ENCODE peak calls at places on chromosomes 3 and 15, in eight cellular contexts. M is HFF-Myc; K is GM12891; I is naive thymus-derived CD8-positive, alpha-beta T cell; N is glutamatergic neuron; D is activated naive CD4-positive, alpha-beta T cell treated with anti-CD3 and anti-CD28 coated beads, Interleukin-2, amount 50 U/mL, for 16 hours; L is NB4; R is esophagus squamous epithelium. V is an unnamed sample.
A peak's percentile ranks its signal among the peaks of the same experiment; 100 is the strongest.

GRCh38 chr15:73996267-73996666 is 1.8 kb downstream of the PML start:
- DNase-seq in M (no peak), K (no peak), I (no peak), N (no peak), D (no peak), L (no peak), R (no peak), V (no peak)

GRCh38 chr3:30658328-30659052 is 52.1 kb downstream of the TGFBR2 start:
- DNase-seq in M (peak; percentile 79), K (no peak), I (peak; percentile 41), N (no peak), D (peak; percentile 49), L (peak; percentile 86), R (no peak), V (peak; percentile 43)

GRCh38 chr3:170689218-170689874 is 103.5 kb upstream of the SLC7A14 start:
- DNase-seq in M (peak; percentile 79), K (no peak), I (no peak), N (no peak), D (no peak), L (no peak), R (no peak), V (no peak)

GRCh38 chr3:169227911-169228310 is 435.6 kb downstream of the MECOM start:
- DNase-seq in M (no peak), K (no peak), I (no peak), N (no peak), D (no peak), L (peak; percentile 35), R (no peak), V (no peak)

GRCh38 chr3:123361019-123361418 is 87.9 kb downstream of the ADCY5 start:
- DNase-seq in M (no peak), K (no peak), I (no peak), N (no peak), D (no peak), L (no peak), R (no peak), V (no peak)

GRCh38 chr15:89912674-89913396 is at the start of gene ARPIN:
- DNase-seq in M (no peak), K (peak; percentile 50), I (no peak), N (peak; percentile 78), D (peak; percentile 15), L (no peak), R (no peak), V (no peak)

GRCh38 chr3:172918165-172918564 is 167.6 kb downstream of the ECT2 start:
- DNase-seq in M (peak; percentile 11), K (no peak), I (no peak), N (no peak), D (no peak), L (no peak), R (no peak), V (no peak)

GRCh38 chr3:157531301-157531660 is 28.1 kb upstream of the VEPH1 start:
- DNase-seq in M (no peak), K (no peak), I (no peak), N (no peak), D (no peak), L (no peak), R (no peak), V (no peak)

GRCh38 chr15:98513428-98513991 is 134.8 kb upstream of the IGF1R start:
- DNase-seq in M (no peak), K (no peak), I (no peak), N (no peak), D (no peak), L (no peak), R (no peak), V (no peak)

GRCh38 chr3:107028626-107029025 is 348.6 kb upstream of the CCDC54 start:
- DNase-seq in M (no peak), K (no peak), I (no peak), N (no peak), D (no peak), L (no peak), R (no peak), V (no peak)

GRCh38 chr3:197404754-197405153 is 106.3 kb upstream of the DLG1 start:
- DNase-seq in M (no peak), K (no peak), I (no peak), N (no peak), D (no peak), L (no peak), R (no peak), V (no peak)

GRCh38 chr15:26521142-26521541 is 251.7 kb downstream of the GABRB3 start:
- DNase-seq in M (no peak), K (no peak), I (no peak), N (no peak), D (no peak), L (no peak), R (no peak), V (no peak)

GRCh38 chr3:146125946-146126345 is 35.0 kb downstream of the PLOD2 start:
- DNase-seq in M (no peak), K (no peak), I (no peak), N (no peak), D (no peak), L (no peak), R (no peak), V (no peak)

GRCh38 chr3:4043867-4044575 is 244.8 kb downstream of the LRRN1 start:
- DNase-seq in M (no peak), K (no peak), I (no peak), N (no peak), D (no peak), L (no peak), R (no peak), V (no peak)

GRCh38 chr15:47358876-47359275 is 358.4 kb upstream of the SEMA6D start:
- DNase-seq in M (no peak), K (no peak), I (no peak), N (no peak), D (no peak), L (no peak), R (no peak), V (no peak)

GRCh38 chr15:28021281-28022039 is 77.7 kb downstream of the OCA2 start:
- DNase-seq in M (peak; percentile 10), K (no peak), I (no peak), N (no peak), D (no peak), L (peak; percentile 43), R (no peak), V (no peak)

V was measured in stimulated activated naive CD4-positive, alpha-beta T cell treated with Interleukin-2 at 50 U/mL for 16 hours.